ENCODE peak calls at places on chromosomes 11 and 22, in eight cellular contexts. One of them, this sample, is unnamed.

GRCh38 chr22:35601743-35602633 is 15.1 kb downstream of the MB start:
- DNase-seq in left lung: no peak
- DNase-seq in lower leg skin: peak
- DNase-seq in heart left ventricle: no peak
- DNase-seq in HCT116: no peak
- DNase-seq in right atrium auricular region: no peak
- DNase-seq in upper lobe of right lung: peak
- DNase-seq in lower lobe of right lung: peak
- DNase-seq in this sample: no peak

GRCh38 chr11:67271548-67272284 is 5.4 kb downstream of the GRK2 start:
- DNase-seq in lower leg skin: no peak
- DNase-seq in upper lobe of right lung: peak
- DNase-seq in HCT116: no peak
- DNase-seq in left lung: peak
- DNase-seq in right atrium auricular region: no peak
- DNase-seq in lower lobe of right lung: peak
- DNase-seq in heart left ventricle: peak
- DNase-seq in this sample: peak

GRCh38 chr22:31177420-31178162 is 17.6 kb downstream of the RNF185 start:
- DNase-seq in upper lobe of right lung: no peak
- DNase-seq in lower lobe of right lung: no peak
- DNase-seq in left lung: no peak
- DNase-seq in HCT116: no peak
- DNase-seq in lower leg skin: peak
- DNase-seq in right atrium auricular region: no peak
- DNase-seq in heart left ventricle: no peak
- DNase-seq in this sample: no peak

GRCh38 chr11:62388999-62389398 is 29.8 kb upstream of the SCGB1A1 start:
- DNase-seq in lower lobe of right lung: no peak
- DNase-seq in upper lobe of right lung: peak
- DNase-seq in lower leg skin: no peak
- DNase-seq in HCT116: no peak
- DNase-seq in heart left ventricle: no peak
- DNase-seq in right atrium auricular region: no peak
- DNase-seq in left lung: no peak
- DNase-seq in this sample: no peak

GRCh38 chr11:77475206-77475605 is 1.3 kb upstream of the PAK1 start:
- DNase-seq in upper lobe of right lung: no peak
- DNase-seq in left lung: no peak
- DNase-seq in right atrium auricular region: no peak
- DNase-seq in lower lobe of right lung: no peak
- DNase-seq in HCT116: no peak
- DNase-seq in heart left ventricle: no peak
- DNase-seq in lower leg skin: no peak
- DNase-seq in this sample: no peak

GRCh38 chr11:94753630-94754029 is 14.5 kb upstream of the AMOTL1 start:
- DNase-seq in lower lobe of right lung: no peak
- DNase-seq in lower leg skin: no peak
- DNase-seq in left lung: no peak
- DNase-seq in upper lobe of right lung: no peak
- DNase-seq in right atrium auricular region: no peak
- DNase-seq in HCT116: no peak
- DNase-seq in heart left ventricle: no peak
- DNase-seq in this sample: no peak

GRCh38 chr11:69183613-69184012 is 27.9 kb downstream of the SMIM38 start:
- DNase-seq in lower leg skin: no peak
- DNase-seq in HCT116: no peak
- DNase-seq in right atrium auricular region: no peak
- DNase-seq in upper lobe of right lung: no peak
- DNase-seq in heart left ventricle: no peak
- DNase-seq in lower lobe of right lung: no peak
- DNase-seq in left lung: no peak
- DNase-seq in this sample: no peak

GRCh38 chr22:24240381-24240780 is 4.5 kb downstream of the GGT5 start:
- DNase-seq in heart left ventricle: no peak
- DNase-seq in HCT116: no peak
- DNase-seq in lower leg skin: no peak
- DNase-seq in right atrium auricular region: no peak
- DNase-seq in upper lobe of right lung: no peak
- DNase-seq in left lung: no peak
- DNase-seq in lower lobe of right lung: no peak
- DNase-seq in this sample: no peak

GRCh38 chr11:45936655-45937054 is 14.2 kb downstream of the LARGE2 start:
- DNase-seq in upper lobe of right lung: no peak
- DNase-seq in HCT116: no peak
- DNase-seq in left lung: no peak
- DNase-seq in lower leg skin: no peak
- DNase-seq in heart left ventricle: no peak
- DNase-seq in lower lobe of right lung: no peak
- DNase-seq in right atrium auricular region: no peak
- DNase-seq in this sample: no peak

GRCh38 chr11:57318178-57318577 is 6.6 kb downstream of the TNKS1BP1 start:
- DNase-seq in upper lobe of right lung: no peak
- DNase-seq in left lung: no peak
- DNase-seq in heart left ventricle: peak
- DNase-seq in lower leg skin: no peak
- DNase-seq in right atrium auricular region: no peak
- DNase-seq in lower lobe of right lung: no peak
- DNase-seq in HCT116: no peak
- DNase-seq in this sample: no peak

GRCh38 chr11:27528711-27529110 is 22.1 kb upstream of the LIN7C start:
- DNase-seq in lower lobe of right lung: no peak
- DNase-seq in heart left ventricle: no peak
- DNase-seq in lower leg skin: no peak
- DNase-seq in left lung: no peak
- DNase-seq in right atrium auricular region: no peak
- DNase-seq in upper lobe of right lung: no peak
- DNase-seq in HCT116: no peak
- DNase-seq in this sample: no peak
- TF ChIP-seq CTCF in lower lobe of right lung: no peak
- TF ChIP-seq CTCF in heart left ventricle: no peak
- TF ChIP-seq CTCF in lower leg skin: no peak
- TF ChIP-seq CTCF in left lung: no peak
- TF ChIP-seq CTCF in right atrium auricular region: no peak
- TF ChIP-seq CTCF in upper lobe of right lung: no peak
- TF ChIP-seq CTCF in HCT116: no peak
- TF ChIP-seq CTCF in this sample: no peak

DNA sequence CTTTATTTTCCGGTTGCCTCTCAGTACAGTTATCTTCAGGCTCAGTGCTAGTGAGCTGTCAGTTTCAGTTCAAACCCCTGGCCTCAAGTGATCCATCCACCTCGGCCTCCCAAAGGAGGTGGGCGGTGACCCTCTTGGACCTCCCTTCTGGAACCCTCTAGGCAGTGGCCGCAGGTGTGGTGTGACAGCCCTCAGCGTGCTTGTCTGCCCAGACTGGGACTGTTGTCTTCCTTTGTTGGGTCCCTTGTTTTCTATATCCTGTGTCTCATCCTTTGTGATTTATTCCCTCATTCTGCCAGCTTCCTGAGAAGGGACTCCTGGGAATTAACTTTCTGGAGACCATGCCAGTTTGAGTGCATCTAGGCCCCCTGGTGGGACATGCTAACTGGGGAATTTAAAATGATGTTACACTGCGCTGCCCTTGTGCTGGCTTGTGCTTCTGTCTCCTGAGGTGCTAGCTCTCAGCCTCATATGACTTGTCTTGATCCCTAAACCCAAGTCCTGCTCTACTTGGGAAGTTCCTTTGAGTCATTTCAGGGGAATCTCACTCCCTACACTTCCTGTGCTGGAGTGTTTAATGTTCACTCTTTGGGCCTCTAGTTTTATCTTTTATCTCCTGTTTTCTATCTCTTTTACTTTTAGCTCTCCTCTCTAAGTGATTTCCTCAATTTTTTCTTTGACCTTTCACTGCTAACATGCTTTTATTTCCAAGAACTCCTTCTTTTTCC is 19.4 kb downstream of the MED15 start:
- DNase-seq in right atrium auricular region: no peak
- DNase-seq in HCT116: no peak
- DNase-seq in lower leg skin: no peak
- DNase-seq in upper lobe of right lung: no peak
- DNase-seq in heart left ventricle: no peak
- DNase-seq in left lung: no peak
- DNase-seq in lower lobe of right lung: no peak
- DNase-seq in this sample: no peak
- TF ChIP-seq CTCF in right atrium auricular region: no peak
- TF ChIP-seq CTCF in HCT116: no peak
- TF ChIP-seq CTCF in lower leg skin: no peak
- TF ChIP-seq CTCF in upper lobe of right lung: no peak
- TF ChIP-seq CTCF in heart left ventricle: no peak
- TF ChIP-seq CTCF in left lung: no peak
- TF ChIP-seq CTCF in lower lobe of right lung: no peak
- TF ChIP-seq CTCF in this sample: no peak

GRCh38 chr22:41288245-41288946 is 2.4 kb upstream of the RANGAP1 start:
- DNase-seq in right atrium auricular region: no peak
- DNase-seq in heart left ventricle: no peak
- DNase-seq in HCT116: peak
- DNase-seq in lower leg skin: no peak
- DNase-seq in left lung: peak
- DNase-seq in upper lobe of right lung: no peak
- DNase-seq in lower lobe of right lung: no peak
- DNase-seq in this sample: no peak

GRCh38 chr22:41286639-41287091 is 678 bp upstream of the RANGAP1 start:
- DNase-seq in lower lobe of right lung: no peak
- DNase-seq in heart left ventricle: no peak
- DNase-seq in left lung: peak
- DNase-seq in right atrium auricular region: no peak
- DNase-seq in lower leg skin: peak
- DNase-seq in HCT116: no peak
- DNase-seq in upper lobe of right lung: no peak
- DNase-seq in this sample: peak

GRCh38 chr22:41284465-41284864 is 1.5 kb downstream of the RANGAP1 start:
- DNase-seq in left lung: peak
- DNase-seq in upper lobe of right lung: no peak
- DNase-seq in lower lobe of right lung: no peak
- DNase-seq in heart left ventricle: no peak
- DNase-seq in lower leg skin: no peak
- DNase-seq in right atrium auricular region: no peak
- DNase-seq in HCT116: no peak
- DNase-seq in this sample: no peak

GRCh38 chr22:41285441-41285819 is 557 bp downstream of the RANGAP1 start:
- DNase-seq in left lung: peak
- DNase-seq in lower lobe of right lung: peak
- DNase-seq in HCT116: peak
- DNase-seq in upper lobe of right lung: peak
- DNase-seq in right atrium auricular region: peak
- DNase-seq in lower leg skin: peak
- DNase-seq in heart left ventricle: peak
- DNase-seq in this sample: peak

DNA sequence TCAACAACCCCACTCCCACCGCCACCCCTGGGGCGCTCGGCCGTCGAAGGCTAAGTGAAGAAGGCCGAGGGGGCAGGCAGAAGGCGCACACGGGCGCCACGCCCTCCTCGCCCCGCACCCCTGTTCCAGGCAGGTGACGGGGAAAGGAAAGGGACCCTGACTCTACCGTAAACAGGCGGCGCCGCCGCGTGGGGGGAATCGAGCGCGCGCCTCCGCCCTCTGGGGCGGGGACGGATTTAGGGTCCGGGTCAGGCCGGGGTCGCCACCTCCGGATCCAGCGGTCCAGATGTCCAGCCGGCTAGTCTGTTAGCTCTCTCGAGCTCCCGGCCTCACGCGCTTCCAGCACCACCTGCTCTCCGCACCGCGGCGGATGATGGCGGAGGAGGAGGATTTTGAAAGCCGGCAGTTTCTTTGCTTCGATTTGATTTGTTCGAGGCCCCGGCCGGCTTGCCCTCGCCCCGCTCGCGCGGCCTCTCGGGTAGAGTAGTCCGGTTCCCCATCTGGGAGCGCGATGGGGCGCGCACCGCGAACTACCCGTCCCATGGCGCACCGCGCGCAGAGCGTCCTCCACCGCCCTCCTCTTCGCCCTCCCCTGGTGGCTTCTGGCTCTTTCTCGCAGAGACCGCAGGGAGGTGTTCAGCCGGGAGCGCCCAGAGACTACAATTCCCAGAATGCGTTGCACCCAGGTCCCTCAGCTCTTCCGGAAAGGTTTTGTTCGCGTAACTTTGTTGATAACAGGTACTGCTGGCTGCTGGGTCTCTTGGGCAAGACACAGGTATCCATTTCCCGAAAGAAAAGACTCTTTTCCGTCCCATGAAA is at the start of gene RANGAP1:
- DNase-seq in right atrium auricular region: peak
- DNase-seq in upper lobe of right lung: peak
- DNase-seq in heart left ventricle: peak
- DNase-seq in HCT116: peak
- DNase-seq in lower lobe of right lung: peak
- DNase-seq in left lung: peak
- DNase-seq in lower leg skin: peak
- DNase-seq in this sample: peak
- TF ChIP-seq CTCF in right atrium auricular region: peak
- TF ChIP-seq CTCF in upper lobe of right lung: peak
- TF ChIP-seq CTCF in heart left ventricle: peak
- TF ChIP-seq CTCF in HCT116: no peak
- TF ChIP-seq CTCF in lower lobe of right lung: peak
- TF ChIP-seq CTCF in left lung: no peak
- TF ChIP-seq CTCF in lower leg skin: no peak
- TF ChIP-seq CTCF in this sample: no peak

GRCh38 chr11:71996517-71996916 is 2.2 kb upstream of the IL18BP start:
- DNase-seq in left lung: no peak
- DNase-seq in upper lobe of right lung: no peak
- DNase-seq in lower lobe of right lung: no peak
- DNase-seq in lower leg skin: no peak
- DNase-seq in heart left ventricle: no peak
- DNase-seq in right atrium auricular region: no peak
- DNase-seq in HCT116: no peak
- DNase-seq in this sample: no peak

GRCh38 chr11:71992331-71992730 is 6.4 kb upstream of the IL18BP start:
- DNase-seq in left lung: no peak
- DNase-seq in upper lobe of right lung: no peak
- DNase-seq in right atrium auricular region: no peak
- DNase-seq in HCT116: no peak
- DNase-seq in lower lobe of right lung: no peak
- DNase-seq in heart left ventricle: no peak
- DNase-seq in lower leg skin: no peak
- DNase-seq in this sample: no peak

GRCh38 chr11:71996946-71997345 is 1.8 kb upstream of the IL18BP start:
- DNase-seq in HCT116: no peak
- DNase-seq in lower leg skin: no peak
- DNase-seq in right atrium auricular region: peak
- DNase-seq in heart left ventricle: no peak
- DNase-seq in upper lobe of right lung: peak
- DNase-seq in left lung: peak
- DNase-seq in lower lobe of right lung: peak
- DNase-seq in this sample: no peak

GRCh38 chr11:71995726-71996291 is 2.9 kb upstream of the IL18BP start:
- DNase-seq in right atrium auricular region: no peak
- DNase-seq in heart left ventricle: no peak
- DNase-seq in lower lobe of right lung: no peak
- DNase-seq in upper lobe of right lung: no peak
- DNase-seq in left lung: no peak
- DNase-seq in HCT116: no peak
- DNase-seq in lower leg skin: no peak
- DNase-seq in this sample: no peak

DNA sequence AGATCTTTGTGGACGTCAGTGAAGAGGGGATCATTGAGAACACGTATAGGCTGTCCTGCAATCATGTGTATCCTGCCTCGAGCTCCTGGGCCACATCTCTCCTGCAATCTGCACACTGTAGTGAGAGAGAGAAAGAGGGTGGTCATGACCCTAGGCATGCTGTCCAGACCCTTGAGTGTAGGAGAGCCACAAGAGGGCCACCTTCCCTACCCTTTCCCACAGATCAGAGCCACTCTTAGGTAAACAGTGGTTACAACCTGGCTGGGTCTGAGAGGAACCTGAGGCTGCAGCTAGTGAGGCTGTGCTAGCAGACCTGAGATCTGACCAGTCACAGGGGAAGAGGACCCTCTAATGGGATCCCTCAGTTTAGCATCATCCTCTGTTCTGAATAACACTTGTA is 3.9 kb upstream of the IL18BP start:
- DNase-seq in heart left ventricle: no peak
- DNase-seq in upper lobe of right lung: no peak
- DNase-seq in right atrium auricular region: no peak
- DNase-seq in lower leg skin: no peak
- DNase-seq in left lung: no peak
- DNase-seq in HCT116: no peak
- DNase-seq in lower lobe of right lung: no peak
- DNase-seq in this sample: no peak
- TF ChIP-seq CTCF in heart left ventricle: no peak
- TF ChIP-seq CTCF in upper lobe of right lung: no peak
- TF ChIP-seq CTCF in right atrium auricular region: no peak
- TF ChIP-seq CTCF in lower leg skin: no peak
- TF ChIP-seq CTCF in left lung: no peak
- TF ChIP-seq CTCF in HCT116: no peak
- TF ChIP-seq CTCF in lower lobe of right lung: no peak
- TF ChIP-seq CTCF in this sample: no peak